ENCODE peak calls at places on chromosome 2, in ten cellular contexts. One of them, this sample, is unnamed.

GRCh38 chr2:234074751-234075520 is 24.4 kb downstream of the SPP2 start:
- DNase-seq in endothelial cell of umbilical vein: no peak
- DNase-seq in left ventricle myocardium inferior: no peak
- DNase-seq in BE2C: no peak
- DNase-seq in heart right ventricle: no peak
- DNase-seq in right cardiac atrium: no peak
- DNase-seq in pancreas: no peak
- DNase-seq in tibial artery: no peak
- DNase-seq in neuronal stem cell: no peak
- DNase-seq in gastrocnemius medialis: no peak
- DNase-seq in this sample: no peak

GRCh38 chr2:199206536-199206935 is 251.2 kb downstream of the SATB2 start:
- DNase-seq in endothelial cell of umbilical vein: no peak
- DNase-seq in left ventricle myocardium inferior: no peak
- DNase-seq in BE2C: no peak
- DNase-seq in heart right ventricle: no peak
- DNase-seq in right cardiac atrium: no peak
- DNase-seq in pancreas: no peak
- DNase-seq in tibial artery: no peak
- DNase-seq in neuronal stem cell: no peak
- DNase-seq in gastrocnemius medialis: no peak
- DNase-seq in this sample: no peak

GRCh38 chr2:1162768-1163584 is 212.3 kb downstream of the SNTG2 start:
- DNase-seq in endothelial cell of umbilical vein: no peak
- DNase-seq in left ventricle myocardium inferior: peak; percentile 16
- DNase-seq in BE2C: no peak
- DNase-seq in heart right ventricle: no peak
- DNase-seq in right cardiac atrium: no peak
- DNase-seq in pancreas: no peak
- DNase-seq in tibial artery: no peak
- DNase-seq in neuronal stem cell: no peak
- DNase-seq in gastrocnemius medialis: no peak
- DNase-seq in this sample: no peak

GRCh38 chr2:162490052-162490717 is 146.3 kb downstream of the GCA start:
- DNase-seq in endothelial cell of umbilical vein: no peak
- DNase-seq in left ventricle myocardium inferior: no peak
- DNase-seq in BE2C: no peak
- DNase-seq in heart right ventricle: no peak
- DNase-seq in right cardiac atrium: no peak
- DNase-seq in pancreas: no peak
- DNase-seq in tibial artery: no peak
- DNase-seq in neuronal stem cell: no peak
- DNase-seq in gastrocnemius medialis: no peak
- DNase-seq in this sample: no peak

GRCh38 chr2:32355976-32356734 is 668 bp upstream of the BIRC6 start:
- DNase-seq in endothelial cell of umbilical vein: no peak
- DNase-seq in left ventricle myocardium inferior: no peak
- DNase-seq in BE2C: no peak
- DNase-seq in heart right ventricle: no peak
- DNase-seq in right cardiac atrium: no peak
- DNase-seq in pancreas: no peak
- DNase-seq in tibial artery: no peak
- DNase-seq in neuronal stem cell: no peak
- DNase-seq in gastrocnemius medialis: no peak
- DNase-seq in this sample: no peak

GRCh38 chr2:148926291-148926961 is 51.4 kb downstream of the KIF5C start:
- DNase-seq in endothelial cell of umbilical vein: peak; percentile 58
- DNase-seq in left ventricle myocardium inferior: no peak
- DNase-seq in BE2C: peak; percentile 40
- DNase-seq in heart right ventricle: peak; percentile 27
- DNase-seq in right cardiac atrium: peak; percentile 59
- DNase-seq in pancreas: no peak
- DNase-seq in tibial artery: no peak
- DNase-seq in neuronal stem cell: no peak
- DNase-seq in gastrocnemius medialis: no peak
- DNase-seq in this sample: peak; percentile 58

GRCh38 chr2:27427863-27428212 is 593 bp upstream of the NRBP1 start:
- DNase-seq in endothelial cell of umbilical vein: no peak
- DNase-seq in left ventricle myocardium inferior: no peak
- DNase-seq in BE2C: no peak
- DNase-seq in heart right ventricle: no peak
- DNase-seq in right cardiac atrium: no peak
- DNase-seq in pancreas: no peak
- DNase-seq in tibial artery: no peak
- DNase-seq in neuronal stem cell: peak; percentile 12
- DNase-seq in gastrocnemius medialis: no peak
- DNase-seq in this sample: no peak

GRCh38 chr2:317501-318424 is 29.9 kb upstream of the ALKAL2 start:
- DNase-seq in endothelial cell of umbilical vein: no peak
- DNase-seq in left ventricle myocardium inferior: no peak
- DNase-seq in BE2C: no peak
- DNase-seq in heart right ventricle: no peak
- DNase-seq in right cardiac atrium: no peak
- DNase-seq in pancreas: no peak
- DNase-seq in tibial artery: no peak
- DNase-seq in neuronal stem cell: peak; percentile 82
- DNase-seq in gastrocnemius medialis: no peak
- DNase-seq in this sample: peak; percentile 11

GRCh38 chr2:71780162-71780561 is 326.8 kb downstream of the DYSF start:
- DNase-seq in endothelial cell of umbilical vein: no peak
- DNase-seq in left ventricle myocardium inferior: no peak
- DNase-seq in BE2C: no peak
- DNase-seq in heart right ventricle: no peak
- DNase-seq in right cardiac atrium: no peak
- DNase-seq in pancreas: no peak
- DNase-seq in tibial artery: peak; percentile 40
- DNase-seq in neuronal stem cell: no peak
- DNase-seq in gastrocnemius medialis: no peak
- DNase-seq in this sample: no peak

GRCh38 chr2:45683292-45683691 is 31.8 kb downstream of the PRKCE start:
- DNase-seq in endothelial cell of umbilical vein: peak; percentile 47
- DNase-seq in left ventricle myocardium inferior: no peak
- DNase-seq in BE2C: no peak
- DNase-seq in heart right ventricle: no peak
- DNase-seq in right cardiac atrium: no peak
- DNase-seq in pancreas: no peak
- DNase-seq in tibial artery: no peak
- DNase-seq in neuronal stem cell: no peak
- DNase-seq in gastrocnemius medialis: no peak
- DNase-seq in this sample: no peak

GRCh38 chr2:222159221-222159620 is 139.6 kb downstream of the PAX3 start:
- DNase-seq in endothelial cell of umbilical vein: no peak
- DNase-seq in left ventricle myocardium inferior: no peak
- DNase-seq in BE2C: no peak
- DNase-seq in heart right ventricle: no peak
- DNase-seq in right cardiac atrium: no peak
- DNase-seq in pancreas: no peak
- DNase-seq in tibial artery: no peak
- DNase-seq in neuronal stem cell: no peak
- DNase-seq in gastrocnemius medialis: no peak
- DNase-seq in this sample: no peak

GRCh38 chr2:112026509-112026908 is 28.6 kb upstream of the TMEM87B start:
- DNase-seq in endothelial cell of umbilical vein: peak; percentile 94
- DNase-seq in left ventricle myocardium inferior: no peak
- DNase-seq in BE2C: peak; percentile 46
- DNase-seq in heart right ventricle: no peak
- DNase-seq in right cardiac atrium: no peak
- DNase-seq in pancreas: no peak
- DNase-seq in tibial artery: no peak
- DNase-seq in neuronal stem cell: no peak
- DNase-seq in gastrocnemius medialis: no peak
- DNase-seq in this sample: peak; percentile 30

GRCh38 chr2:3377279-3377611 is 373 bp downstream of the EIPR1 start:
- DNase-seq in endothelial cell of umbilical vein: no peak
- DNase-seq in left ventricle myocardium inferior: no peak
- DNase-seq in BE2C: no peak
- DNase-seq in heart right ventricle: no peak
- DNase-seq in right cardiac atrium: no peak
- DNase-seq in pancreas: no peak
- DNase-seq in tibial artery: no peak
- DNase-seq in neuronal stem cell: no peak
- DNase-seq in gastrocnemius medialis: no peak
- DNase-seq in this sample: peak; percentile 42

GRCh38 chr2:111967018-111967417 is 68.6 kb downstream of the MERTK start:
- DNase-seq in endothelial cell of umbilical vein: peak; percentile 20
- DNase-seq in left ventricle myocardium inferior: no peak
- DNase-seq in BE2C: no peak
- DNase-seq in heart right ventricle: no peak
- DNase-seq in right cardiac atrium: no peak
- DNase-seq in pancreas: no peak
- DNase-seq in tibial artery: no peak
- DNase-seq in neuronal stem cell: no peak
- DNase-seq in gastrocnemius medialis: no peak
- DNase-seq in this sample: no peak

GRCh38 chr2:100105678-100106054 is 36.7 kb downstream of the AFF3 start:
- DNase-seq in endothelial cell of umbilical vein: no peak
- DNase-seq in left ventricle myocardium inferior: no peak
- DNase-seq in BE2C: no peak
- DNase-seq in heart right ventricle: no peak
- DNase-seq in right cardiac atrium: peak; percentile 55
- DNase-seq in pancreas: no peak
- DNase-seq in tibial artery: no peak
- DNase-seq in neuronal stem cell: no peak
- DNase-seq in gastrocnemius medialis: no peak
- DNase-seq in this sample: no peak
- H3K4me3 ChIP-seq in endothelial cell of umbilical vein: no peak overlapping the region
- H3K4me3 ChIP-seq in left ventricle myocardium inferior: peak overlapping the region; percentile 70
- H3K4me3 ChIP-seq in BE2C: no peak overlapping the region
- H3K4me3 ChIP-seq in heart right ventricle: peak overlapping the region; percentile 63
- H3K4me3 ChIP-seq in right cardiac atrium: peak overlapping the region; percentile 94
- H3K4me3 ChIP-seq in pancreas: no peak overlapping the region
- H3K4me3 ChIP-seq in tibial artery: peak overlapping the region; percentile 73
- H3K4me3 ChIP-seq in neuronal stem cell: peak overlapping the region; percentile 48
- H3K4me3 ChIP-seq in gastrocnemius medialis: peak overlapping the region; percentile 59
- H3K4me3 ChIP-seq in this sample: no peak overlapping the region

GRCh38 chr2:86031606-86032005 is 74.1 kb downstream of the POLR1A start:
- DNase-seq in endothelial cell of umbilical vein: no peak
- DNase-seq in left ventricle myocardium inferior: no peak
- DNase-seq in BE2C: no peak
- DNase-seq in heart right ventricle: no peak
- DNase-seq in right cardiac atrium: no peak
- DNase-seq in pancreas: no peak
- DNase-seq in tibial artery: no peak
- DNase-seq in neuronal stem cell: no peak
- DNase-seq in gastrocnemius medialis: no peak
- DNase-seq in this sample: no peak

GRCh38 chr2:86028763-86029381 is 76.8 kb downstream of the POLR1A start:
- DNase-seq in endothelial cell of umbilical vein: peak; percentile 89
- DNase-seq in left ventricle myocardium inferior: peak; percentile 94
- DNase-seq in BE2C: no peak
- DNase-seq in heart right ventricle: peak; percentile 92
- DNase-seq in right cardiac atrium: peak; percentile 97
- DNase-seq in pancreas: no peak
- DNase-seq in tibial artery: peak; percentile 82
- DNase-seq in neuronal stem cell: no peak
- DNase-seq in gastrocnemius medialis: peak; percentile 70
- DNase-seq in this sample: no peak

GRCh38 chr2:86032861-86033595 is 72.7 kb downstream of the POLR1A start:
- DNase-seq in endothelial cell of umbilical vein: no peak
- DNase-seq in left ventricle myocardium inferior: no peak
- DNase-seq in BE2C: no peak
- DNase-seq in heart right ventricle: no peak
- DNase-seq in right cardiac atrium: no peak
- DNase-seq in pancreas: no peak
- DNase-seq in tibial artery: no peak
- DNase-seq in neuronal stem cell: no peak
- DNase-seq in gastrocnemius medialis: no peak
- DNase-seq in this sample: no peak

GRCh38 chr2:86029873-86030272 is 75.8 kb downstream of the POLR1A start:
- DNase-seq in endothelial cell of umbilical vein: no peak
- DNase-seq in left ventricle myocardium inferior: no peak
- DNase-seq in BE2C: no peak
- DNase-seq in heart right ventricle: no peak
- DNase-seq in right cardiac atrium: no peak
- DNase-seq in pancreas: no peak
- DNase-seq in tibial artery: peak; percentile 57
- DNase-seq in neuronal stem cell: no peak
- DNase-seq in gastrocnemius medialis: no peak
- DNase-seq in this sample: no peak

DNA sequence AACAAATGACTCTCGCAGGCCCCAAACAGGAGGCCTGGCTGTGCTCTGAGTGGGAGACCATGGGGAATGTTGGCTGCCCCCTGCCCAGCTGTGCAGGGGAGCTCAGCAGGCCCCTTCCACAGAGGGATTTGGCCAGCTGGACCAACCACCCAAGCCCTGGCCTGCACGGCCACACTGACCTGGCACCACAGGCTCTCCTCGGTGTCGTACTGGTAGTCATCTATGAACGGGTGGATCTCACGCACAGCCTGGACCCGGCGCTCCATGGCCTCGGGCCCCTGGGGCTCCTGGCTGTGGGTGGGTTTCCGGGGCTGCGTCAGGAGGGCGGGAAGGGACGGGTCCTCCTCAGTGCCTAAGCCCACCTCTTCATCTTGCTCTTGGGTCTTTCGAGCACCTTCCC is 74.5 kb downstream of the POLR1A start:
- DNase-seq in endothelial cell of umbilical vein: no peak
- DNase-seq in left ventricle myocardium inferior: no peak
- DNase-seq in BE2C: no peak
- DNase-seq in heart right ventricle: no peak
- DNase-seq in right cardiac atrium: no peak
- DNase-seq in pancreas: no peak
- DNase-seq in tibial artery: peak; percentile 55
- DNase-seq in neuronal stem cell: no peak
- DNase-seq in gastrocnemius medialis: no peak
- DNase-seq in this sample: no peak
- H3K4me1 ChIP-seq in endothelial cell of umbilical vein: peaks cover 28% of the 10 kb centered on the region
- H3K4me1 ChIP-seq in left ventricle myocardium inferior: peaks cover 55% of the 10 kb centered on the region
- H3K4me1 ChIP-seq in BE2C: no peaks in the 10 kb centered on the region
- H3K4me1 ChIP-seq in heart right ventricle: peaks cover 31% of the 10 kb centered on the region
- H3K4me1 ChIP-seq in right cardiac atrium: peaks cover 10% of the 10 kb centered on the region
- H3K4me1 ChIP-seq in pancreas: peaks cover 11% of the 10 kb centered on the region
- H3K4me1 ChIP-seq in tibial artery: no peaks in the 10 kb centered on the region
- H3K4me1 ChIP-seq in neuronal stem cell: peaks cover 2% of the 10 kb centered on the region
- H3K4me1 ChIP-seq in gastrocnemius medialis: peaks cover 39% of the 10 kb centered on the region
- H3K4me1 ChIP-seq in this sample: no peaks in the 10 kb centered on the region

GRCh38 chr2:54103454-54104314 is 11.7 kb upstream of the ACYP2 start:
- DNase-seq in endothelial cell of umbilical vein: peak; percentile 91
- DNase-seq in left ventricle myocardium inferior: no peak
- DNase-seq in BE2C: peak; percentile 70
- DNase-seq in heart right ventricle: no peak
- DNase-seq in right cardiac atrium: no peak
- DNase-seq in pancreas: peak; percentile 23
- DNase-seq in tibial artery: peak; percentile 70
- DNase-seq in neuronal stem cell: no peak
- DNase-seq in gastrocnemius medialis: no peak
- DNase-seq in this sample: peak; percentile 55
- H3K4me3 ChIP-seq in endothelial cell of umbilical vein: no peak overlapping the region
- H3K4me3 ChIP-seq in left ventricle myocardium inferior: no peak overlapping the region
- H3K4me3 ChIP-seq in BE2C: no peak overlapping the region
- H3K4me3 ChIP-seq in heart right ventricle: no peak overlapping the region
- H3K4me3 ChIP-seq in right cardiac atrium: no peak overlapping the region
- H3K4me3 ChIP-seq in pancreas: no peak overlapping the region
- H3K4me3 ChIP-seq in tibial artery: no peak overlapping the region
- H3K4me3 ChIP-seq in neuronal stem cell: no peak overlapping the region
- H3K4me3 ChIP-seq in gastrocnemius medialis: no peak overlapping the region
- H3K4me3 ChIP-seq in this sample: no peak overlapping the region

DNA sequence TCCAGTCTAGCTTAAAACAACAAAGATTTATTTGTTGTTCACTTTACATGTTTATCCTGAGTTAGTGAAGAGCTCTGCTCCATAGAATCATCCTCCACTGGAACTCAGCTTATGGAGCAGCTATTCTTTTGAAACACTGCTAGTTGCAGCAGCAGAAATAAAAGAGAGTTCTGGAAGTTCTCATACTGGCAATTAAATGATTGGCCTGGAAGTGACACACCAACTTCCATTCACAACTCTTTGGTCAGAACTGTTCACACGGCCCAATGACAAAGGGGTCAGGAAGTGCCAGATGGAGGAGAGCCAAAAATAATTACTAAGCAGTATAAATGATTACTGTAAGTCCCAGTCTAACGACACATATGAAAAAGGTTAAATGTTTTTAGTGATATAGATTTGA is 39.1 kb downstream of the FBXO11 start:
- DNase-seq in endothelial cell of umbilical vein: peak; percentile 97
- DNase-seq in left ventricle myocardium inferior: no peak
- DNase-seq in BE2C: peak; percentile 8
- DNase-seq in heart right ventricle: no peak
- DNase-seq in right cardiac atrium: no peak
- DNase-seq in pancreas: peak; percentile 43
- DNase-seq in tibial artery: no peak
- DNase-seq in neuronal stem cell: no peak
- DNase-seq in gastrocnemius medialis: no peak
- DNase-seq in this sample: peak; percentile 67
- H3K4me1 ChIP-seq in endothelial cell of umbilical vein: peaks cover 32% of the 10 kb centered on the region
- H3K4me1 ChIP-seq in left ventricle myocardium inferior: peaks cover 79% of the 10 kb centered on the region
- H3K4me1 ChIP-seq in BE2C: no peaks in the 10 kb centered on the region
- H3K4me1 ChIP-seq in heart right ventricle: peaks cover 26% of the 10 kb centered on the region
- H3K4me1 ChIP-seq in right cardiac atrium: peaks cover 2% of the 10 kb centered on the region
- H3K4me1 ChIP-seq in pancreas: peaks cover 16% of the 10 kb centered on the region
- H3K4me1 ChIP-seq in tibial artery: no peaks in the 10 kb centered on the region
- H3K4me1 ChIP-seq in neuronal stem cell: peaks cover 9% of the 10 kb centered on the region
- H3K4me1 ChIP-seq in gastrocnemius medialis: peaks cover 50% of the 10 kb centered on the region
- H3K4me1 ChIP-seq in this sample: peaks cover 4% of the 10 kb centered on the region

This sample was measured in small intestine.